ENCODE peak calls at places on chromosomes 2 and 18, in eight cellular contexts. One of them, this sample, is unnamed.

GRCh38 chr18:25669741-25670140 is 317.8 kb upstream of the ZNF521 start:
- DNase-seq in fibroblast of lung: peak; percentile 12
- DNase-seq in adrenal gland: peak; percentile 19
- DNase-seq in PC-3: no peak
- DNase-seq in esophagus squamous epithelium: no peak
- DNase-seq in hepatocyte: no peak
- DNase-seq in mammary epithelial cell: no peak
- DNase-seq in colonic mucosa: no peak
- DNase-seq in this sample: no peak

GRCh38 chr18:61851940-61852451 is 40.8 kb downstream of the RNF152 start:
- DNase-seq in fibroblast of lung: peak; percentile 25
- DNase-seq in adrenal gland: no peak
- DNase-seq in PC-3: no peak
- DNase-seq in esophagus squamous epithelium: no peak
- DNase-seq in hepatocyte: no peak
- DNase-seq in mammary epithelial cell: peak; percentile 15
- DNase-seq in colonic mucosa: no peak
- DNase-seq in this sample: no peak

GRCh38 chr18:54743596-54743995 is 84.7 kb upstream of the RAB27B start:
- DNase-seq in fibroblast of lung: no peak
- DNase-seq in adrenal gland: no peak
- DNase-seq in PC-3: no peak
- DNase-seq in esophagus squamous epithelium: no peak
- DNase-seq in hepatocyte: no peak
- DNase-seq in mammary epithelial cell: no peak
- DNase-seq in colonic mucosa: no peak
- DNase-seq in this sample: no peak

GRCh38 chr2:29223851-29224692 is 108.9 kb downstream of the CLIP4 start:
- DNase-seq in fibroblast of lung: peak; percentile 88
- DNase-seq in adrenal gland: peak; percentile 47
- DNase-seq in PC-3: peak; percentile 52
- DNase-seq in esophagus squamous epithelium: no peak
- DNase-seq in hepatocyte: no peak
- DNase-seq in mammary epithelial cell: peak; percentile 77
- DNase-seq in colonic mucosa: peak; percentile 33
- DNase-seq in this sample: no peak

GRCh38 chr2:241940329-241940728 is 70.8 kb downstream of the RTP5 start:
- DNase-seq in fibroblast of lung: no peak
- DNase-seq in adrenal gland: no peak
- DNase-seq in PC-3: no peak
- DNase-seq in esophagus squamous epithelium: no peak
- DNase-seq in hepatocyte: no peak
- DNase-seq in mammary epithelial cell: no peak
- DNase-seq in colonic mucosa: no peak
- DNase-seq in this sample: no peak

GRCh38 chr2:85503611-85504433 is 35.1 kb upstream of the MAT2A start:
- DNase-seq in fibroblast of lung: peak; percentile 68
- DNase-seq in adrenal gland: no peak
- DNase-seq in PC-3: peak; percentile 58
- DNase-seq in esophagus squamous epithelium: no peak
- DNase-seq in hepatocyte: no peak
- DNase-seq in mammary epithelial cell: peak; percentile 34
- DNase-seq in colonic mucosa: no peak
- DNase-seq in this sample: no peak

GRCh38 chr18:53152478-53152877 is 812.5 kb downstream of the DCC start:
- DNase-seq in fibroblast of lung: no peak
- DNase-seq in adrenal gland: no peak
- DNase-seq in PC-3: no peak
- DNase-seq in esophagus squamous epithelium: no peak
- DNase-seq in hepatocyte: no peak
- DNase-seq in mammary epithelial cell: no peak
- DNase-seq in colonic mucosa: no peak
- DNase-seq in this sample: no peak

GRCh38 chr2:67436221-67436620 is 39.1 kb downstream of the ETAA1 start:
- DNase-seq in fibroblast of lung: no peak
- DNase-seq in adrenal gland: peak; percentile 33
- DNase-seq in PC-3: no peak
- DNase-seq in esophagus squamous epithelium: no peak
- DNase-seq in hepatocyte: no peak
- DNase-seq in mammary epithelial cell: no peak
- DNase-seq in colonic mucosa: no peak
- DNase-seq in this sample: no peak

GRCh38 chr2:233021771-233022170 is 8.7 kb upstream of the NGEF start:
- DNase-seq in fibroblast of lung: peak; percentile 5
- DNase-seq in adrenal gland: peak; percentile 30
- DNase-seq in PC-3: peak; percentile 34
- DNase-seq in esophagus squamous epithelium: no peak
- DNase-seq in hepatocyte: no peak
- DNase-seq in mammary epithelial cell: no peak
- DNase-seq in colonic mucosa: no peak
- DNase-seq in this sample: no peak

GRCh38 chr2:134235771-134236170 is 18.1 kb upstream of the MGAT5 start:
- DNase-seq in fibroblast of lung: no peak
- DNase-seq in adrenal gland: no peak
- DNase-seq in PC-3: no peak
- DNase-seq in esophagus squamous epithelium: no peak
- DNase-seq in hepatocyte: no peak
- DNase-seq in mammary epithelial cell: no peak
- DNase-seq in colonic mucosa: no peak
- DNase-seq in this sample: no peak

DNA sequence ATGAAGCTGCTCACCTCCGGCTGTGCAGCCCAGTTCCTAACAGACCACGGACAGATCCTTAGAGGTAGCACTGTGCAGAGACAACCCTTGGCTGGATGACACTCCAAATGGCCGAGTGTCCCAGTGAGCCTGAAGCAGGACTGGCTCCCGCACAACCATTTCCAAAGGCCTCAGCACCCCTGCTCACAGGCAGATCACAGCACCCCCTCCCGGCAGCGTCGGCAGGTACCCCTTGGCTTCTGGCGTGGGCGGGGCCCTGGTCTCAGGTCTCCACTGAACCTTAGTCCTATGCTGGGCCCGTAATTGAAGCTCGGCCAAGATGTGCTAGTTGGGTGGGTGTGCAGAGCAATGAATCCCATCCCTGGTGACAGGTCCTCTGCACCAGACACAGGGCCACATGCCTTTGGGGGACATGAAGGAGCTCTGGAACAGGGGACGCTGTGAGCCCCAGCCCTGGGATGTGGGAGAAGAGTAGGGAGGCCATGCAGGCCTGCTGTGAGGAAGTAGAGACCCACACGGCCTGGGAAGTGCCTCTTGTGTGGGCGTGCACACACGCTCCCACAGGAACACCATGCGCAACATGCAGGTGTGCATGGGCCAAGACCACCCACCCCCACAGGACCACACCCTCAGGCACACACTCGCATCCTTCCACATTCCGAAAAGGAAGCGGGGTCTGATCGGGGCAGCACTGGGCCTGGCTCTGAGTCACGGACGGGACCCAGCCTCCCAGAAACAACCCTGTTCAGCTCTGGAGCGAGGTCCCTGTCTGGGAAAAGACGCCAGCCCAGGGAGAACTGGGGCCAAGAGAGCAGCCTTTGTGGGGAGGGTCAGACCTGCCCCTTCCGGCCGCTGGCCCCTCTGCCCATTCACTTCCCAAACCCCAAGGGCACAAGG is 2.8 kb downstream of the DUSP2 start:
- DNase-seq in fibroblast of lung: no peak
- DNase-seq in adrenal gland: no peak
- DNase-seq in PC-3: no peak
- DNase-seq in esophagus squamous epithelium: no peak
- DNase-seq in hepatocyte: no peak
- DNase-seq in mammary epithelial cell: no peak
- DNase-seq in colonic mucosa: no peak
- DNase-seq in this sample: peak; percentile 49
- TF ChIP-seq CTCF in fibroblast of lung: no peak
- TF ChIP-seq CTCF in adrenal gland: no peak
- TF ChIP-seq CTCF in PC-3: no peak
- TF ChIP-seq CTCF in esophagus squamous epithelium: no peak
- TF ChIP-seq CTCF in hepatocyte: no peak
- TF ChIP-seq CTCF in mammary epithelial cell: no peak
- TF ChIP-seq CTCF in colonic mucosa: no peak
- TF ChIP-seq CTCF in this sample: no peak

GRCh38 chr2:160405077-160405865 is 88.3 kb downstream of the RBMS1 start:
- DNase-seq in fibroblast of lung: no peak
- DNase-seq in adrenal gland: no peak
- DNase-seq in PC-3: no peak
- DNase-seq in esophagus squamous epithelium: no peak
- DNase-seq in hepatocyte: no peak
- DNase-seq in mammary epithelial cell: no peak
- DNase-seq in colonic mucosa: no peak
- DNase-seq in this sample: no peak
- H3K4me1 ChIP-seq in fibroblast of lung: peaks cover 14% of the 10 kb centered on the region
- H3K4me1 ChIP-seq in adrenal gland: peaks cover 57% of the 10 kb centered on the region
- H3K4me1 ChIP-seq in PC-3: peaks cover 58% of the 10 kb centered on the region
- H3K4me1 ChIP-seq in esophagus squamous epithelium: peaks cover 27% of the 10 kb centered on the region
- H3K4me1 ChIP-seq in hepatocyte: peaks cover 45% of the 10 kb centered on the region
- H3K4me1 ChIP-seq in mammary epithelial cell: peaks cover 49% of the 10 kb centered on the region
- H3K4me1 ChIP-seq in colonic mucosa: peaks cover 6% of the 10 kb centered on the region
- H3K4me1 ChIP-seq in this sample: peaks cover 17% of the 10 kb centered on the region

DNA sequence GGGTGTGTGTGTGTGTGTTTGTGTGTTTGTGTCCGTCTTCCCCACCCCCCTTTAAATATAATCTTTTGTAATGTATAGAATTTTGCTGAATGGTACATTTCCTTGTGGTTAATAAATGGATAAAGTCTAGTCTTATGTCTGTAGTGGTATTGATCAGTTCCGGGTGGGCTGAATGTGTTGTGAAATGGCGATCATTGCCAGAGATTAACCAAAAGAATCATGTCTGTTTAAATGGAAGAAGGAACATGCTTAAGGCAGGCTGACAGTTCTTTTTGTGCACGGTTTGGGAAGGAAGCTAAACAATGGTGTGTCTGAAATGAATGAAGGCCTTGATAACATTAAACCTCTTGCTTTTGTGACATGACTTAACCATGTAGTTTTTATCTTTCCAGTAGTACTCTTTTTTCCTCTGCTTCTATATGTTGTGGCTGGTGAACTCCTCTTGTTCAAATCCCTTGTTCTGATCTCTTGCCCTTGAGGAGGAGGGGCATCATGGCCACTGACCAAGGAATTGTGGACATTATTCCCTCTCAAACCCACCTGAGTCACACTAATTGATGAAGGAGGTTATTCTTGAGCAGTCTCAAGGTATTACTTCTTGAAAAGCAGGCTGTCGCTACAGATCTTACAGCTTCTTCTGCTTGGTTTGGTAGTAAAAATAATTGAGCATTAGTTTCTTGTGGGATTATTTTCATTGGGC is 1.7 kb downstream of the ACVR2A start:
- DNase-seq in fibroblast of lung: peak; percentile 15
- DNase-seq in adrenal gland: no peak
- DNase-seq in PC-3: peak; percentile 22
- DNase-seq in esophagus squamous epithelium: no peak
- DNase-seq in hepatocyte: no peak
- DNase-seq in mammary epithelial cell: peak; percentile 29
- DNase-seq in colonic mucosa: no peak
- DNase-seq in this sample: no peak
- H3K4me3 ChIP-seq in fibroblast of lung: peak overlapping the region; percentile 78
- H3K4me3 ChIP-seq in adrenal gland: peak overlapping the region; percentile 93
- H3K4me3 ChIP-seq in PC-3: peak overlapping the region; percentile 94
- H3K4me3 ChIP-seq in esophagus squamous epithelium: peak overlapping the region; percentile 73
- H3K4me3 ChIP-seq in hepatocyte: peak overlapping the region; percentile 94
- H3K4me3 ChIP-seq in mammary epithelial cell: peak overlapping the region; percentile 72
- H3K4me3 ChIP-seq in colonic mucosa: peak overlapping the region; percentile 56
- H3K4me3 ChIP-seq in this sample: no peak overlapping the region

GRCh38 chr2:128237911-128238697 is 80.6 kb downstream of the HS6ST1 start:
- DNase-seq in fibroblast of lung: no peak
- DNase-seq in adrenal gland: no peak
- DNase-seq in PC-3: no peak
- DNase-seq in esophagus squamous epithelium: no peak
- DNase-seq in hepatocyte: no peak
- DNase-seq in mammary epithelial cell: no peak
- DNase-seq in colonic mucosa: no peak
- DNase-seq in this sample: no peak

GRCh38 chr2:128237081-128237534 is 81.6 kb downstream of the HS6ST1 start:
- DNase-seq in fibroblast of lung: peak; percentile 70
- DNase-seq in adrenal gland: peak; percentile 37
- DNase-seq in PC-3: no peak
- DNase-seq in esophagus squamous epithelium: no peak
- DNase-seq in hepatocyte: no peak
- DNase-seq in mammary epithelial cell: no peak
- DNase-seq in colonic mucosa: no peak
- DNase-seq in this sample: no peak

GRCh38 chr2:128236491-128237035 is 82.1 kb downstream of the HS6ST1 start:
- DNase-seq in fibroblast of lung: peak; percentile 91
- DNase-seq in adrenal gland: peak; percentile 39
- DNase-seq in PC-3: peak; percentile 59
- DNase-seq in esophagus squamous epithelium: no peak
- DNase-seq in hepatocyte: no peak
- DNase-seq in mammary epithelial cell: peak; percentile 64
- DNase-seq in colonic mucosa: no peak
- DNase-seq in this sample: no peak

GRCh38 chr2:128245816-128246215 is 72.9 kb downstream of the HS6ST1 start:
- DNase-seq in fibroblast of lung: no peak
- DNase-seq in adrenal gland: no peak
- DNase-seq in PC-3: no peak
- DNase-seq in esophagus squamous epithelium: no peak
- DNase-seq in hepatocyte: no peak
- DNase-seq in mammary epithelial cell: no peak
- DNase-seq in colonic mucosa: no peak
- DNase-seq in this sample: no peak

GRCh38 chr2:128241896-128242295 is 76.8 kb downstream of the HS6ST1 start:
- DNase-seq in fibroblast of lung: no peak
- DNase-seq in adrenal gland: no peak
- DNase-seq in PC-3: no peak
- DNase-seq in esophagus squamous epithelium: no peak
- DNase-seq in hepatocyte: no peak
- DNase-seq in mammary epithelial cell: no peak
- DNase-seq in colonic mucosa: no peak
- DNase-seq in this sample: no peak
- TF ChIP-seq CTCF in fibroblast of lung: no peak
- TF ChIP-seq CTCF in adrenal gland: no peak
- TF ChIP-seq CTCF in PC-3: no peak
- TF ChIP-seq CTCF in esophagus squamous epithelium: no peak
- TF ChIP-seq CTCF in hepatocyte: no peak
- TF ChIP-seq CTCF in mammary epithelial cell: no peak
- TF ChIP-seq CTCF in colonic mucosa: no peak
- TF ChIP-seq CTCF in this sample: no peak

DNA sequence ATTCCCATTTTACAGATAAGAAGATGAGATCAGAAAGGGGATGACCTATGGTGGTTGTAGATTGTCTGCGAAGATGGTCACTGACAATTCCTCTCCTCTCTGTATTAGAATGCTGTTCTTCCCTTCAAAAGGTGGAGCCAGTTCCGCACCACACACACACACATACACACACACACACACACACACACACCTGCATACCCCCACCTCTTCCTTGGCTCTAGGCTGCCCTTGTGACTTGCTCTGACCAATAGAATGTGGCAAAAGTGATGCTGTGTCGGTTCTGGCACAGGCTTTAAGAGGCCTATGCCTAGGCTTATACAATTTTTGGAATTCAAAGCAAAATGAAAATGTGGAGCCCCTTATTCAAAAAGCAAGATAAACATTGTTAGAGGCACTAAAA is 88.0 kb downstream of the ZFP36L2 start:
- DNase-seq in fibroblast of lung: no peak
- DNase-seq in adrenal gland: no peak
- DNase-seq in PC-3: no peak
- DNase-seq in esophagus squamous epithelium: no peak
- DNase-seq in hepatocyte: peak; percentile 1
- DNase-seq in mammary epithelial cell: no peak
- DNase-seq in colonic mucosa: no peak
- DNase-seq in this sample: no peak
- H3K4me1 ChIP-seq in fibroblast of lung: peaks cover 12% of the 10 kb centered on the region
- H3K4me1 ChIP-seq in adrenal gland: peaks cover 17% of the 10 kb centered on the region
- H3K4me1 ChIP-seq in PC-3: no peaks in the 10 kb centered on the region
- H3K4me1 ChIP-seq in esophagus squamous epithelium: peaks cover 19% of the 10 kb centered on the region
- H3K4me1 ChIP-seq in hepatocyte: no peaks in the 10 kb centered on the region
- H3K4me1 ChIP-seq in mammary epithelial cell: no peaks in the 10 kb centered on the region
- H3K4me1 ChIP-seq in colonic mucosa: peaks cover 13% of the 10 kb centered on the region
- H3K4me1 ChIP-seq in this sample: no peaks in the 10 kb centered on the region

This sample was measured in pancreas.